ENCODE peak calls at places on chromosomes 4 and X, in four cellular contexts. X is CD4-positive, alpha-beta T cell; V is suprapubic skin; M is esophagus muscularis mucosa. J is an unnamed sample. For H3K27me3, the result is how much of the 10 kb centered on the place peaks cover.

GRCh38 chr4:88756149-88756548 is 58.5 kb upstream of the NAP1L5 start:
- DNase-seq in X (no peak), V (no peak), M (no peak), J (no peak)

GRCh38 chr4:156557962-156558361 is 413.6 kb downstream of the PDGFC start:
- DNase-seq in X (no peak), V (no peak), M (no peak), J (no peak)

GRCh38 chr4:140255467-140255866 is 101.5 kb upstream of the MAML3 start:
- DNase-seq in X (no peak), V (no peak), M (no peak), J (no peak)

GRCh38 chrX:103941201-103941975 is 21.0 kb upstream of the TMSB15B start:
- DNase-seq in X (no peak), V (no peak), M (no peak), J (no peak)

GRCh38 chr4:156771171-156771837 is 200.3 kb downstream of the PDGFC start:
- DNase-seq in X (no peak), V (no peak), M (no peak), J (peak)

GRCh38 chrX:989959-990510 is 222.4 kb downstream of the CRLF2 start:
- DNase-seq in X (no peak), V (peak), M (no peak), J (peak)

GRCh38 chr4:82493721-82494425 is 63.5 kb downstream of the ENOPH1 start:
- DNase-seq in X (no peak), V (no peak), M (no peak), J (no peak)

GRCh38 chr4:184409911-184410692 is 64.2 kb downstream of the IRF2 start:
- DNase-seq in X (no peak), V (no peak), M (no peak), J (no peak)

GRCh38 chr4:86329431-86329830 is 30.4 kb downstream of the MAPK10 start:
- DNase-seq in X (no peak), V (no peak), M (no peak), J (no peak)

GRCh38 chr4:142036795-142037583 is 400.6 kb downstream of the IL15 start:
- DNase-seq in X (no peak), V (no peak), M (no peak), J (no peak)

DNA sequence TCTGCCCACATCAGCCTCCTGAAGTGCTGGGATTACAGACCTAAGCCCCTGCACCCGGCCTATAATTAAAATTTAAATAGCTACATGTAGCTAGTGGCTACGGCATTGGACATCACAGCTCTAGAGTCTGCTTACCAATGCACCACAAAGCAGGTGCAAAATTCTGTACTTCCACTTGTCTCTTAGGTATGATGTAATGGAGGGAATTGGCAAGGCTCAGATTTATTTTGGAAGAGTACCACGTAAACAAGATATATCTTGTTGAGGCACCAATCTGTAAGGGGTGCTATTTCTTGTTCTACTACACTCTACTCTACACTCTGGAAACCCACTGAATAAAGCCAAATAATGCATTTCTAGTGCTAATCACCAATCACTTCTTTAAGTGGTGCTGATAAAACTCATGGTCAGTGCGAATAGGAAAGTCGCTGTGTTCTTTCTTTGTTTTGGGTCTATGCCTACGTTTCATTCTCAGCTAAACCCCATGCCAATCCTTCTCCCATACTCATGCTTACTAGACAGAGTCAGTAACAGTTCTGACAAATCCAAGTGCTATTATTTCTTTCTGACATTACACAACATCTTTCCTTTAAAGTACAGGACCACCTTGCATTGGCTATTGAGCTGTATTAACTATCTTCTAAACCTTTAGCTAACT is 92.3 kb downstream of the GC start:
- DNase-seq in X (no peak), V (no peak), M (no peak), J (no peak)
- H3K27me3 ChIP-seq in X (under half), V (under half), M (under half), J (under half)

GRCh38 chr4:4388418-4388817 is 1.5 kb downstream of the NSG1 start:
- DNase-seq in X (no peak), V (no peak), M (no peak), J (no peak)
- H3K27me3 ChIP-seq in X (under half), V (half or more), M (under half), J (under half)

GRCh38 chr4:8846046-8846720 is 25.5 kb downstream of the HMX1 start:
- DNase-seq in X (no peak), V (peak), M (no peak), J (no peak)

GRCh38 chr4:8847331-8847730 is 24.3 kb downstream of the HMX1 start:
- DNase-seq in X (no peak), V (peak), M (no peak), J (no peak)

GRCh38 chr4:8843597-8843996 is 28.0 kb downstream of the HMX1 start:
- DNase-seq in X (no peak), V (no peak), M (no peak), J (no peak)

GRCh38 chr4:8846864-8847263 is 24.8 kb downstream of the HMX1 start:
- DNase-seq in X (no peak), V (peak), M (no peak), J (no peak)

DNA sequence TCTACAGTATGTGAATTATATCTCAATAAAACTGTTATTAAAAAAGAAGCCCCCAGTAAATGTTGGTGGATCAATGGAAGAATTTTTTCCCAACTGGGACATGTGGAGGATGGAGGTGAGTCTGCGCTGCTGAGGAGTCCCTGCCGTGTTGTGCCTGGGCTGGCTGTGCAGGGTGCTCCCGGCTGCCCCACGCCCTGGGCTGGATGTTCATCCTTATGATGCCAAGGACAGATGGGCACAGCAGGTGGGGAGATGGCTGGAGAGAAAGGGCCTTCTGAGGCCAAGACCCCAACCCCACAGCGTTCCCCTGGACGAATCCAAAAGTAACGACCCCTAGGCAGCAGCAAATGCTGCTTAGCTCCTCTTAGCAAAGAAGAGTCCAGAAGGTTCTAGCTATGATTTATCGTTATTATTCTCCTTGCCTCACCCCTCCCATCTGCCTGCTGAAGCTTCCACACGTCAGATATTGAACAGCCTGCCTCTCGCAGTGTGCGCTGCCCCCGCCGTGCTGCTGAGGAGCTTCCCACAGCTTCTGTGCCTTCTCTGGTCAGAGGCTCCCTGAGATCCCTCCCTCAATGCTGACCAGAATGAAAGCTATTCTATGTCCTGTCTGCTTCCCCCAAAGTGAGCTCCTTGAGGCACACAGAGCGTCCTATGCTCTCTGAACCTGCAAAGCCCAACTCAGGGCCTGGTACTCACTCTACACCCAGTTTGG is 26.5 kb downstream of the HMX1 start:
- DNase-seq in X (no peak), V (peak), M (no peak), J (no peak)
- H3K27me3 ChIP-seq in X (under half), V (half or more), M (under half), J (under half)

GRCh38 chrX:81261576-81261975 is 59.7 kb downstream of the SH3BGRL start:
- DNase-seq in X (no peak), V (no peak), M (no peak), J (no peak)
- H3K27me3 ChIP-seq in X (under half), V (under half), M (under half), J (under half)

GRCh38 chrX:11478971-11479370 is 185.8 kb downstream of the AMELX start:
- DNase-seq in X (no peak), V (no peak), M (no peak), J (no peak)
- H3K27me3 ChIP-seq in X (under half), V (under half), M (under half), J (under half)

GRCh38 chrX:123331349-123331748 is 147.3 kb downstream of the GRIA3 start:
- DNase-seq in X (no peak), V (no peak), M (no peak), J (no peak)
- H3K27me3 ChIP-seq in X (under half), V (under half), M (under half), J (under half)

DNA sequence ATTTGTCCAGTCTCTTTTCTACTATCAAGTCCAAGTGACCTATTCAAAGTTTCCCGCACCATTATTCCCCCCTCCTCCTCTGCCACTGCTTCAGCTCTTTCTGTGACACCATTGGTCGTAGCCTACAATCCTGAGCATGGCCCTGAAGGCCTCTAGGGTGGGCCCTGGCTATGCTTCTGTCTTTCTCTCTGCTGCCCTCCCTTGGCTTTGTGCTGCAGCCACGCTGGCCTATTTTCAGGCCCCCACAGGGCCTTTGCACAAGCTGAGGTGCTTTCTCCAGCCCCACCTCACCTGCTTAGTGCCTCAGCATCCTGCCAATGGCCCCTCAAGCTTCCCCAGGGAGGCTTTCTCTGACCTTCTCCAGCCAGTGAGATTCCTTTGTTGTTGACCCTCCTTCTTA is 156.5 kb downstream of the NHS start:
- DNase-seq in X (no peak), V (no peak), M (no peak), J (no peak)
- H3K27me3 ChIP-seq in X (under half), V (under half), M (under half), J (under half)

GRCh38 chr4:8690811-8691775 is 98.5 kb downstream of the CPZ start:
- DNase-seq in X (peak), V (peak), M (no peak), J (no peak)

GRCh38 chr4:8688041-8688907 is 95.7 kb downstream of the CPZ start:
- DNase-seq in X (peak), V (peak), M (no peak), J (no peak)

GRCh38 chr4:8688908-8689445 is 96.4 kb downstream of the CPZ start:
- DNase-seq in X (peak), V (peak), M (no peak), J (no peak)

GRCh38 chr4:8689741-8690140 is 97.2 kb downstream of the CPZ start:
- DNase-seq in X (peak), V (peak), M (no peak), J (no peak)

DNA sequence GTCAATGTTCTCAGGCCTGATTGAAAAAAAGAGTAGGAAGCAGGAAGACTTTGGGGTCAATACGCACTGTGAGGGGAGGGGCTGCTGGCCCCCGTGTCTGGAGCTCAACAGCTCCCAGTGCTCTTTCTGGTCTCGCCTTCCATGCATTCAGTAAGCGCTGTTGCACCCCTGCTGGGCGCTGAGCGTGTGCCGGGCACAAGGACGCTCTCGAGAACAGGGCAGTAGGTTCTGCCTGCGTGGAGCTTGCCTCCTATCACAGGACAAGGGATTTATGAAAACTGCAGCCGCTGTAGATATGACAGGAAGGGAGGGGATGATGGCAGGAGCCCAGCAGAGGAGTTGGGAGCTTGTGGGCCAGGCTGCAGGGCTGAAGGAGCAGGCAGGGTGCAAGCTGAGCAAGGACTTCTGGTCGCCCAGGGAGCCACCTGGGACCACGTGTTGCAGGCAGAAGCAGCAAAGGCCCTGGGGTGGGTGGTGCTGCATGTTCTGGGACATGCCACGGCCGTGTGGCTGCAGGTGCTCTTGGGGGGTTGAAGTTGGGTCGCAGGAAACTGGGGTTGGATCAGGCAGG is 97.7 kb downstream of the CPZ start:
- DNase-seq in X (no peak), V (peak), M (no peak), J (no peak)
- H3K27me3 ChIP-seq in X (under half), V (half or more), M (under half), J (under half)

J was measured in vagina.